ENCODE peak calls at places on chromosomes 2 and 18, in nine cellular contexts. W is activated CD4-positive, alpha-beta T cell treated with anti-CD3 and anti-CD28 coated beads, Interleukin-2, amount 10 ng/mL, durations not matched to agents 7 days and 5 days; F is esophagus squamous epithelium; S is WTC11; K is stimulated activated CD4-positive, alpha-beta T cell treated with anti-CD3 and anti-CD28 coated beads, Interleukin-1b, Interleukin-23, amount 100 ng/mL, for 4 hours; Z is fibroblast of mammary gland; R is neural crest cell; O is T-helper 2 cell; M is cardiac muscle cell. J is an unnamed sample.

GRCh38 chr2:236535024-236535423 is 34.6 kb upstream of the ACKR3 start:
- DNase-seq in R (no peak), M (no peak), S (no peak), K (no peak), F (no peak), W (no peak), O (no peak), Z (peak), J (no peak)

GRCh38 chr2:11697103-11697871 is 27.3 kb upstream of the NTSR2 start:
- DNase-seq in M (peak), S (no peak), O (no peak), F (no peak), Z (peak), W (no peak), K (no peak), R (peak), J (peak)

GRCh38 chr2:98487806-98488189 is 43.1 kb downstream of the INPP4A start:
- DNase-seq in M (no peak), Z (peak), W (peak), F (no peak), K (no peak), R (no peak), O (peak), S (peak), J (no peak)

GRCh38 chr2:234081970-234082822 is 31.7 kb downstream of the SPP2 start:
- DNase-seq in M (no peak), Z (no peak), O (no peak), R (no peak), F (no peak), K (no peak), S (no peak), W (no peak), J (no peak)

GRCh38 chr2:143674055-143674454 is 544.8 kb downstream of the ARHGAP15 start:
- DNase-seq in K (no peak), S (no peak), F (no peak), O (no peak), W (no peak), R (no peak), M (no peak), Z (peak), J (no peak)

GRCh38 chr2:151771599-151772358 is 37.5 kb upstream of the NEB start:
- DNase-seq in F (no peak), K (no peak), O (no peak), R (no peak), S (no peak), Z (peak), W (no peak), M (no peak), J (peak)

GRCh38 chr2:29123584-29124349 is 8.6 kb downstream of the CLIP4 start:
- DNase-seq in R (no peak), F (no peak), Z (peak), K (no peak), S (no peak), O (no peak), W (no peak), M (no peak), J (peak)

GRCh38 chr2:167706800-167707199 is 540.6 kb downstream of the STK39 start:
- DNase-seq in S (no peak), R (no peak), Z (peak), O (no peak), W (no peak), K (no peak), M (no peak), F (no peak), J (no peak)

GRCh38 chr2:26584191-26584590 is 57.0 kb downstream of the CIB4 start:
- DNase-seq in S (peak), Z (no peak), K (no peak), R (no peak), W (no peak), O (no peak), M (no peak), F (no peak), J (no peak)

GRCh38 chr2:172087780-172088244 is 2.5 kb downstream of the DLX1 start:
- DNase-seq in W (peak), Z (no peak), R (peak), O (no peak), F (no peak), M (no peak), S (no peak), K (no peak), J (no peak)

GRCh38 chr2:112077814-112078213 is 22.7 kb downstream of the TMEM87B start:
- DNase-seq in K (no peak), M (no peak), O (no peak), W (no peak), F (no peak), R (no peak), Z (peak), S (peak), J (no peak)

GRCh38 chr2:11344956-11345671 is 678 bp upstream of the ROCK2 start:
- DNase-seq in S (peak), M (no peak), R (peak), F (no peak), W (peak), Z (peak), K (peak), O (peak), J (peak)

GRCh38 chr2:122340246-122340645 is 584.8 kb downstream of the TSN start:
- DNase-seq in M (no peak), S (no peak), K (no peak), Z (no peak), R (no peak), W (no peak), O (no peak), F (no peak), J (no peak)

GRCh38 chr2:119327431-119327830 is 39.2 kb downstream of the C2orf76 start:
- DNase-seq in W (no peak), O (no peak), K (no peak), Z (no peak), R (no peak), S (no peak), M (no peak), F (no peak), J (no peak)

GRCh38 chr18:23951206-23951605 is 63.3 kb upstream of the TTC39C start:
- DNase-seq in R (no peak), F (no peak), M (no peak), O (no peak), S (no peak), W (no peak), Z (no peak), K (no peak), J (no peak)

GRCh38 chr2:86430368-86430767 is 10.8 kb upstream of the KDM3A start:
- DNase-seq in Z (no peak), R (no peak), O (no peak), F (no peak), M (no peak), S (no peak), W (no peak), K (no peak), J (no peak)

GRCh38 chr2:233823731-233824121 is 30.6 kb downstream of the HJURP start:
- DNase-seq in R (no peak), M (no peak), W (no peak), O (no peak), F (no peak), S (no peak), K (no peak), Z (no peak), J (no peak)

GRCh38 chr2:234459401-234460009 is 37.4 kb downstream of the ARL4C start:
- DNase-seq in F (no peak), M (no peak), K (no peak), R (no peak), O (peak), S (no peak), W (no peak), Z (no peak), J (no peak)

GRCh38 chr2:47222813-47223564 is 67.9 kb upstream of the STPG4 start:
- DNase-seq in K (no peak), R (no peak), Z (no peak), O (no peak), W (no peak), F (no peak), M (no peak), S (no peak), J (no peak)

GRCh38 chr2:228649447-228649846 is 468.0 kb upstream of the SPHKAP start:
- DNase-seq in S (no peak), W (no peak), K (no peak), O (no peak), R (no peak), Z (no peak), M (peak), F (no peak), J (no peak)

GRCh38 chr2:237091779-237092436 is 6.2 kb downstream of the COPS8 start:
- DNase-seq in S (no peak), F (no peak), R (no peak), M (no peak), Z (peak), W (no peak), K (no peak), O (no peak), J (peak)

GRCh38 chr2:39119732-39120520 is 925 bp downstream of the SOS1 start:
- DNase-seq in S (peak), F (no peak), R (peak), Z (peak), K (no peak), M (peak), O (peak), W (peak), J (no peak)

GRCh38 chr2:166926657-166927056 is 38.4 kb downstream of the XIRP2 start:
- DNase-seq in W (no peak), M (no peak), R (no peak), F (no peak), Z (no peak), O (no peak), K (no peak), S (no peak), J (no peak)

GRCh38 chr2:196181484-196181883 is 10.1 kb upstream of the STK17B start:
- DNase-seq in W (no peak), M (no peak), O (no peak), S (no peak), Z (no peak), R (no peak), F (no peak), K (no peak), J (no peak)

GRCh38 chr2:176692518-176692917 is 423.3 kb downstream of the MTX2 start:
- DNase-seq in W (no peak), S (no peak), F (no peak), M (no peak), R (no peak), Z (peak), K (no peak), O (no peak), J (no peak)

GRCh38 chr2:74571058-74571457 is 16.5 kb downstream of the DOK1 start:
- DNase-seq in K (no peak), O (no peak), F (no peak), W (no peak), M (no peak), Z (no peak), R (no peak), S (no peak), J (no peak)

GRCh38 chr2:152740743-152741328 is 22.4 kb downstream of the ARL6IP6 start:
- DNase-seq in F (no peak), K (no peak), W (no peak), M (peak), S (no peak), Z (peak), R (no peak), O (peak), J (peak)